ENCODE peak calls at places on chromosomes 12 and 14, in four cellular contexts. M is GM12878, N is HepG2, L is K562. W is an unnamed sample.

GRCh38 chr12:107774349-107775029 is at the start of gene ASCL4:
- DNase-seq in M (no peak), N (no peak), L (no peak), W (peak)

GRCh38 chr12:75409833-75410232 is 18.9 kb downstream of the GLIPR1L2 start:
- DNase-seq in N (no peak), L (no peak), M (no peak), W (no peak)

GRCh38 chr12:91126516-91126915 is 15.2 kb upstream of the LUM start:
- DNase-seq in L (no peak), N (no peak), M (no peak), W (no peak)

GRCh38 chr14:54650331-54651017 is 83.5 kb downstream of the SAMD4A start:
- DNase-seq in L (no peak), M (no peak), N (peak), W (no peak)

GRCh38 chr12:131536337-131536736 is 174.6 kb upstream of the SFSWAP start:
- DNase-seq in N (no peak), L (no peak), M (no peak), W (no peak)

GRCh38 chr12:114955414-114956014 is 271.5 kb upstream of the TBX3 start:
- DNase-seq in M (no peak), N (no peak), L (no peak), W (no peak)

GRCh38 chr14:55381040-55381439 is 30.6 kb downstream of the ATG14 start:
- DNase-seq in L (no peak), N (peak), M (no peak), W (no peak)

GRCh38 chr12:38056701-38057689 is 259.6 kb upstream of the ALG10B start:
- DNase-seq in L (no peak), M (no peak), N (no peak), W (no peak)

GRCh38 chr12:69789351-69789750 is 35.7 kb upstream of the MYRFL start:
- DNase-seq in M (no peak), N (no peak), L (no peak), W (no peak)

GRCh38 chr12:92404921-92405320 is 259.3 kb upstream of the BTG1 start:
- DNase-seq in M (no peak), N (no peak), L (peak), W (no peak)

GRCh38 chr14:92987713-92988510 is 65.0 kb downstream of the CHGA start:
- DNase-seq in L (no peak), M (no peak), N (no peak), W (no peak)

GRCh38 chr14:65361920-65362319 is 50.6 kb upstream of the FUT8 start:
- DNase-seq in M (no peak), N (no peak), L (no peak), W (no peak)

GRCh38 chr12:39581592-39581991 is 38.0 kb downstream of the ABCD2 start:
- DNase-seq in N (no peak), L (no peak), M (no peak), W (no peak)

GRCh38 chr14:95180966-95181733 is 23.8 kb upstream of the DICER1 start:
- DNase-seq in N (no peak), L (no peak), M (no peak), W (no peak)

GRCh38 chr12:6337958-6338406 is 3.9 kb downstream of the TNFRSF1A start:
- DNase-seq in M (no peak), L (no peak), N (peak), W (no peak)

GRCh38 chr14:78455896-78456435 is 285.8 kb downstream of the NRXN3 start:
- DNase-seq in L (no peak), M (no peak), N (no peak), W (no peak)

GRCh38 chr12:123761841-123762714 is at the start of gene DNAH10:
- DNase-seq in N (peak), M (peak), L (no peak), W (no peak)

GRCh38 chr14:32077081-32078029 is at the start of gene ARHGAP5:
- DNase-seq in M (no peak), L (no peak), N (peak), W (peak)

GRCh38 chr14:77014004-77014604 is 14.4 kb downstream of the IRF2BPL start:
- DNase-seq in N (peak), M (no peak), L (no peak), W (no peak)

GRCh38 chr14:104138891-104139459 is 588 bp downstream of the KIF26A start:
- DNase-seq in L (no peak), N (no peak), M (no peak), W (no peak)

GRCh38 chr12:123106640-123107359 is 44.1 kb downstream of the PITPNM2 start:
- DNase-seq in L (peak), N (no peak), M (no peak), W (no peak)

GRCh38 chr14:96091149-96091693 is 52.1 kb downstream of the C14orf132 start:
- DNase-seq in L (no peak), M (no peak), N (no peak), W (no peak)

GRCh38 chr12:15050664-15051063 is 77.8 kb downstream of the PDE6H start:
- DNase-seq in M (no peak), L (no peak), N (no peak), W (no peak)

GRCh38 chr14:71478542-71478941 is 453.7 kb upstream of the RGS6 start:
- DNase-seq in L (no peak), N (no peak), M (no peak), W (no peak)

GRCh38 chr12:69672195-69672594 is 26.9 kb downstream of the BEST3 start:
- DNase-seq in M (no peak), L (no peak), N (no peak), W (no peak)

GRCh38 chr14:85280074-85280473 is 249.9 kb upstream of the FLRT2 start:
- DNase-seq in N (no peak), M (no peak), L (no peak), W (no peak)

GRCh38 chr12:50013361-50014147 is 11.7 kb downstream of the RACGAP1 start:
- DNase-seq in N (no peak), L (no peak), M (no peak), W (no peak)

GRCh38 chr12:76698316-76698715 is 65.6 kb upstream of the ZDHHC17 start:
- DNase-seq in M (no peak), L (no peak), N (no peak), W (no peak)

GRCh38 chr12:52247622-52248540 is 14.8 kb downstream of the KRT7 start:
- DNase-seq in L (no peak), M (no peak), N (no peak), W (no peak)

GRCh38 chr14:77598366-77599050 is 17.9 kb downstream of the SPTLC2 start:
- DNase-seq in L (no peak), M (no peak), N (no peak), W (no peak)

GRCh38 chr14:59101441-59101840 is 87.0 kb upstream of the DAAM1 start:
- DNase-seq in L (no peak), N (no peak), M (no peak), W (no peak)

GRCh38 chr14:35122696-35123387 is 490 bp downstream of the PRORP start:
- DNase-seq in L (no peak), N (peak), M (no peak), W (no peak)

GRCh38 chr12:6376079-6376941 is 947 bp upstream of the SCNN1A start:
- DNase-seq in M (no peak), L (peak), N (peak), W (peak)

GRCh38 chr14:21267886-21268611 is 1.2 kb downstream of the HNRNPC start:
- DNase-seq in N (no peak), L (no peak), M (no peak), W (no peak)

GRCh38 chr12:6322352-6322751 is 11.9 kb downstream of the PLEKHG6 start:
- DNase-seq in M (no peak), L (no peak), N (no peak), W (no peak)

GRCh38 chr12:56836317-56836716 is 73.2 kb downstream of the HSD17B6 start:
- DNase-seq in N (no peak), L (no peak), M (no peak), W (no peak)

GRCh38 chr12:56838602-56839488 is 75.7 kb downstream of the HSD17B6 start:
- DNase-seq in N (no peak), L (no peak), M (no peak), W (no peak)

GRCh38 chr12:56839489-56840442 is 76.6 kb downstream of the HSD17B6 start:
- DNase-seq in L (peak), M (peak), N (peak), W (peak)

GRCh38 chr12:56836800-56837663 is 73.9 kb downstream of the HSD17B6 start:
- DNase-seq in L (no peak), N (no peak), M (no peak), W (no peak)

DNA sequence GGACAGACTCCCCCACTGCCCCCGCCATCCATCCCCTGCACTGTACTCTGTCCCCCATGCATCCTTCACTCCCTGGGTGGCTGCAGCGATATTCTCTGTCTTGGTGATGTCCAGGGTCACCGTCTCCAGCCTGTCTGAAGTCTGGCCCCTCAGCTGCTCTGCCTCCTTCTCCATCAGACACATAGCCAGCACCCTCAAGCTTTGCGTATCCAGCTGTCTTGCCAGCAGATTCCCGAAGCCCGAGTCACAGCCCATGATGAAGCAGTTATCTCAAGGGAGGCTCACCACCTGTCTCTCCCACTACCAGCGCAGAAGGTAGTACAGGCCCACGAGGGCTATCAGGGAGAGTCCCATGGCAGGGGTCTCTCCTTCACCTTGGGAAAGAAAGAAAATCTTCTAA is 77.8 kb downstream of the HSD17B6 start:
- DNase-seq in N (no peak), M (no peak), L (no peak), W (no peak)
- TF ChIP-seq FOXK2 in N (no peak), M (no peak), L (no peak), W (no peak)

GRCh38 chr14:23356662-23357061 is 4.0 kb upstream of the SLC22A17 start:
- DNase-seq in N (no peak), M (no peak), L (no peak), W (no peak)
- TF ChIP-seq FOXK2 in N (no peak), M (no peak), L (no peak), W (no peak)

GRCh38 chr12:105590571-105590970 is 260.1 kb downstream of the C12orf75 start:
- DNase-seq in M (no peak), L (no peak), N (no peak), W (no peak)
- TF ChIP-seq FOXK2 in M (no peak), L (no peak), N (no peak), W (no peak)

GRCh38 chr12:12442548-12443071 is 85.7 kb downstream of the BORCS5 start:
- DNase-seq in L (peak), N (no peak), M (no peak), W (no peak)
- TF ChIP-seq FOXK2 in L (no peak), N (no peak), M (no peak), W (no peak)

GRCh38 chr12:24838531-24838950 is 110.4 kb downstream of the BCAT1 start:
- DNase-seq in N (no peak), L (no peak), M (peak), W (no peak)

GRCh38 chr12:24840046-24840800 is 108.7 kb downstream of the BCAT1 start:
- DNase-seq in L (no peak), M (no peak), N (no peak), W (no peak)

GRCh38 chr12:24839268-24839791 is 109.6 kb downstream of the BCAT1 start:
- DNase-seq in N (no peak), M (peak), L (no peak), W (no peak)

GRCh38 chr12:24833513-24833912 is 115.4 kb downstream of the BCAT1 start:
- DNase-seq in L (no peak), N (no peak), M (no peak), W (no peak)

GRCh38 chr12:24835377-24835776 is 113.5 kb downstream of the BCAT1 start:
- DNase-seq in L (no peak), M (no peak), N (no peak), W (no peak)
- TF ChIP-seq FOXK2 in L (no peak), M (no peak), N (no peak), W (no peak)

W was measured in HEK293T.